ENCODE peak calls at places on chromosomes 11 and 22, in four cellular contexts. One of them, this sample, is unnamed.

GRCh38 chr11:12064954-12065280 is 45.5 kb upstream of the MICAL2 start:
- DNase-seq in upper lobe of right lung: no peak
- DNase-seq in esophagus squamous epithelium: no peak
- DNase-seq in Caco-2: no peak
- DNase-seq in this sample: no peak

GRCh38 chr11:117281159-117281558 is 10.0 kb upstream of the BACE1-AS start:
- DNase-seq in upper lobe of right lung: no peak
- DNase-seq in esophagus squamous epithelium: no peak
- DNase-seq in Caco-2: no peak
- DNase-seq in this sample: no peak

GRCh38 chr11:11558826-11559225 is 63.0 kb downstream of the GALNT18 start:
- DNase-seq in upper lobe of right lung: peak; percentile 77
- DNase-seq in esophagus squamous epithelium: no peak
- DNase-seq in Caco-2: no peak
- DNase-seq in this sample: no peak

GRCh38 chr11:44464741-44465140 is 100.7 kb upstream of the CD82 start:
- DNase-seq in upper lobe of right lung: no peak
- DNase-seq in esophagus squamous epithelium: no peak
- DNase-seq in Caco-2: no peak
- DNase-seq in this sample: no peak

GRCh38 chr11:25435197-25435596 is 896.7 kb upstream of the ANO3 start:
- DNase-seq in upper lobe of right lung: no peak
- DNase-seq in esophagus squamous epithelium: no peak
- DNase-seq in Caco-2: no peak
- DNase-seq in this sample: no peak

GRCh38 chr11:34809191-34810106 is 106.7 kb downstream of the APIP start:
- DNase-seq in upper lobe of right lung: no peak
- DNase-seq in esophagus squamous epithelium: no peak
- DNase-seq in Caco-2: no peak
- DNase-seq in this sample: no peak

GRCh38 chr11:75292943-75293342 is 52.4 kb downstream of the TPBGL start:
- DNase-seq in upper lobe of right lung: no peak
- DNase-seq in esophagus squamous epithelium: no peak
- DNase-seq in Caco-2: no peak
- DNase-seq in this sample: no peak

GRCh38 chr11:13349046-13349445 is 71.5 kb downstream of the BMAL1 start:
- DNase-seq in upper lobe of right lung: no peak
- DNase-seq in esophagus squamous epithelium: no peak
- DNase-seq in Caco-2: no peak
- DNase-seq in this sample: no peak

GRCh38 chr22:40560994-40561515 is 75.5 kb downstream of the MRTFA start:
- DNase-seq in upper lobe of right lung: no peak
- DNase-seq in esophagus squamous epithelium: no peak
- DNase-seq in Caco-2: no peak
- DNase-seq in this sample: no peak

GRCh38 chr11:85423331-85423730 is 203.8 kb downstream of the DLG2 start:
- DNase-seq in upper lobe of right lung: no peak
- DNase-seq in esophagus squamous epithelium: no peak
- DNase-seq in Caco-2: no peak
- DNase-seq in this sample: no peak

GRCh38 chr11:70883973-70884688 is 368.2 kb downstream of the SHANK2 start:
- DNase-seq in upper lobe of right lung: no peak
- DNase-seq in esophagus squamous epithelium: no peak
- DNase-seq in Caco-2: no peak
- DNase-seq in this sample: no peak

GRCh38 chr22:24091551-24092420 is 80.7 kb downstream of the CABIN1 start:
- DNase-seq in upper lobe of right lung: peak; percentile 42
- DNase-seq in esophagus squamous epithelium: no peak
- DNase-seq in Caco-2: no peak
- DNase-seq in this sample: no peak

GRCh38 chr11:29263971-29264682 is 752.7 kb downstream of the KCNA4 start:
- DNase-seq in upper lobe of right lung: no peak
- DNase-seq in esophagus squamous epithelium: no peak
- DNase-seq in Caco-2: no peak
- DNase-seq in this sample: no peak

DNA sequence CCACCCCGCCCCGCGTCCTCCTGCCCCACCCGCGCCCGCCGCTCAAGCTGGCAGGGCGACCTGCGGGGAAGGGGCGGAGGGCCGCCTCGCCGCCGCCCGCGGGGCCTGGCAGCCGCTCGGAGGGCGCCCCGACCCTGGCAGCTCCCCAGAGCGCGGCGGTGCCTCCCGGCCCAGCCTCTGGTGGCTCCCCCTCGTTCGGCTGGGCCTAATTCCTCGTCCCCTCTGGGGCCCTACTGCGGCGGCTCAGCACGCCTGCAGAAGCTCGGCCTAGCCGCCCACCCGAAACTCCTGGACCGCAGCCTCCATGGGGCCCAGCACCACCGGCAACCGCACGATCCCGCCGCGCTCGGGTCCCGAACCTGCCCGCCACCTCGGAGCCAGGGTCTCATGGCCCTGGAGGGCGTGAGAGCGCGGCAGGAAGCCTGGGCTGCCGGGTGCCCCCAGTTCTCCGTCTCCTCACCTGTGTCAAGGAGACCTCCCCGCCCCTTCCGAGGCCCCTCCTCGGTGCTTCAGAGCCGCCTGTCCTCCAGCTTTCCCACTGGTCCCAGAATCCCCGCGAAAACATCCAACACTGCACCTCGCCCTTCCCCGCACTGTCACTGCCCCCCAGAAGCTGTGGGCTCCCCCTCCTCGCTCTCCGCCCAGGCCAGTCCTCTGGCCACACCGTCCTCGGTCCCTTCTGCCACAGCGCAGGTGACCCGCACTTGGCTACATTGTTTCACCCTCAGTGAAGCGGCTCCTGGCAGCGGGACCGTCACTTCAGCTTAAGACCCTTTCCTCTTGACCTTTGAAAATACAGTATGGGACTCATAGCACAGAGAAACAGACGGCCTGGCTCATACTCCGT is 613 bp upstream of the GSC2 start:
- DNase-seq in upper lobe of right lung: peak; percentile 52
- DNase-seq in esophagus squamous epithelium: no peak
- DNase-seq in Caco-2: no peak
- DNase-seq in this sample: no peak
- H3K4me3 ChIP-seq in upper lobe of right lung: no peak overlapping the region
- H3K4me3 ChIP-seq in esophagus squamous epithelium: peak overlapping the region; percentile 41
- H3K4me3 ChIP-seq in Caco-2: no peak overlapping the region
- H3K4me3 ChIP-seq in this sample: no peak overlapping the region

DNA sequence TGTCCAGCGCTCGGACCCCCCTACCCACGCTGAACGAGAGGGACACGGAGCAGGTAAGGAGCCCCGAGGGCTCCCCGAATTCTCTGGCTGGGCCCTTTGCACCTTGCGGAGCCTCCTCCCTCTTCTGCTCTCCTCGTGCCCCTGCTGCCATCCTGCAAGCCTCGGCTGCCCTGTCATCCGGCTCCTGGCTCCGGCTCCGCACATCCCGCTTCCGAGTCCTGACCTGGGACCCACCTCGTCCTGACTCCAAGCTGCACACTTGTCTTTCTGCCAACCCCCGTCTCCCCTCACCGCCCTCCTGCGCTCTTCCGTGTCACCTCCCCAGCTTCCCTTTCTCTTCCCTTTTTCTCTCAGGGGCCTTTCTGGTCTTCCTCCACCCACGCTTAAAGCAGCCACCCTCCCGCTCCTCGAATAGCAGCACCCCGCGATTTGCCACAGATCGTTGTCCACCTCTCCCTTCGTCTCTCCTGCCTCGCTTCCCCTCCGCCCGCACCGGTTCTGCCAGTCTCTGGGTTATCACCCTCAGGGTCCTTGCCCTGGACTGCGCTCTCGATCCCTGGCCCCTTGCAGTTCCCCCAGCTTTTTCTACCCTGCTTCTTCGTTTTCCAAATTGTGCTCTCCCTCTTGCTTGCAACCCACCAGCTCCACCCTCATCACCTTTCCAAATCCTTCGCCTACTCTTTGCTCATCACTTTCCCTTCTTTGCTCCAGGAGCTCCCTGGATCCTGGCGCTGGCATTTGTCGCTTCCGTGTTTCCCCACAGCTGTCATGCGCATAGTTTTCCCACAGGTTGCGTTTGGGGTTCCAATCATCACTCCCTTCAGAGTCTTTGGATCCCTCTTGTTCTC is 822 bp downstream of the MARK2 start:
- DNase-seq in upper lobe of right lung: peak; percentile 77
- DNase-seq in esophagus squamous epithelium: no peak
- DNase-seq in Caco-2: peak; percentile 49
- DNase-seq in this sample: peak; percentile 66
- H3K4me1 ChIP-seq in upper lobe of right lung: peaks cover 54% of the 10 kb centered on the region
- H3K4me1 ChIP-seq in esophagus squamous epithelium: peaks cover 65% of the 10 kb centered on the region
- H3K4me1 ChIP-seq in Caco-2: peaks cover 44% of the 10 kb centered on the region
- H3K4me1 ChIP-seq in this sample: peaks cover 9% of the 10 kb centered on the region

GRCh38 chr22:45548991-45549736 is 46.5 kb downstream of the FBLN1 start:
- DNase-seq in upper lobe of right lung: no peak
- DNase-seq in esophagus squamous epithelium: no peak
- DNase-seq in Caco-2: no peak
- DNase-seq in this sample: peak; percentile 74
- TF ChIP-seq CTCF in upper lobe of right lung: peak; percentile 24
- TF ChIP-seq CTCF in esophagus squamous epithelium: peak; percentile 37
- TF ChIP-seq CTCF in Caco-2: no peak
- TF ChIP-seq CTCF in this sample: no peak

GRCh38 chr22:48781868-48782267 is 1045.8 kb downstream of the BRD1 start:
- DNase-seq in upper lobe of right lung: no peak
- DNase-seq in esophagus squamous epithelium: no peak
- DNase-seq in Caco-2: no peak
- DNase-seq in this sample: no peak

GRCh38 chr22:48782326-48782725 is 1045.3 kb downstream of the BRD1 start:
- DNase-seq in upper lobe of right lung: no peak
- DNase-seq in esophagus squamous epithelium: no peak
- DNase-seq in Caco-2: no peak
- DNase-seq in this sample: no peak

GRCh38 chr22:48784701-48785503 is 1042.8 kb downstream of the BRD1 start:
- DNase-seq in upper lobe of right lung: no peak
- DNase-seq in esophagus squamous epithelium: no peak
- DNase-seq in Caco-2: no peak
- DNase-seq in this sample: no peak

GRCh38 chr22:48782817-48783511 is 1044.7 kb downstream of the BRD1 start:
- DNase-seq in upper lobe of right lung: no peak
- DNase-seq in esophagus squamous epithelium: no peak
- DNase-seq in Caco-2: no peak
- DNase-seq in this sample: no peak

DNA sequence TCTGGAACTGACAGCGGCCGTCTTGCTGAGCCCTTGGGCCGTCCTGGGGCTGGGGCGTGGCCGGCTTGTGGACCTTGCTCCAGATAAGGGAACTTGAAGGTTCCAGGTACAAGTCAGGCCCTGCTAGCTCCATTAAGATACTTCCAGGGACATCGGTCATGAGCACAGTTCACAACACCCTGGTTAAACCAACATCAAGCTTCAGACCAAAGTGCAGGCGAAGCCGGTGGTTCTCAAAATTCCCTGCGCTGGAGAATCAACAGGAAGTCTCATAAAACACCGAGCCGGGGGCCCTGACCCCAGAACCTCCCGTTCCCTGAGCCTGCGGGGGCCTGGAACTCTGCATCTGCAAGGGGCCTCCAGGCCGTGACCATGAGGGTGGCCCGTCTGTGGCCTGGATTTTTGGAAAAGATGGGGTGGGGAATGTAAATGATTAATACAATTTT is 1043.8 kb downstream of the BRD1 start:
- DNase-seq in upper lobe of right lung: no peak
- DNase-seq in esophagus squamous epithelium: no peak
- DNase-seq in Caco-2: no peak
- DNase-seq in this sample: no peak
- H3K4me3 ChIP-seq in upper lobe of right lung: no peak overlapping the region
- H3K4me3 ChIP-seq in esophagus squamous epithelium: no peak overlapping the region
- H3K4me3 ChIP-seq in Caco-2: no peak overlapping the region
- H3K4me3 ChIP-seq in this sample: no peak overlapping the region

GRCh38 chr11:57458410-57459111 is 1.8 kb upstream of the RTN4RL2 start:
- DNase-seq in upper lobe of right lung: peak; percentile 82
- DNase-seq in esophagus squamous epithelium: no peak
- DNase-seq in Caco-2: peak; percentile 71
- DNase-seq in this sample: peak; percentile 43

GRCh38 chr11:57457643-57458023 is 2.7 kb upstream of the RTN4RL2 start:
- DNase-seq in upper lobe of right lung: no peak
- DNase-seq in esophagus squamous epithelium: no peak
- DNase-seq in Caco-2: no peak
- DNase-seq in this sample: no peak

GRCh38 chr11:57456960-57457642 is 3.2 kb upstream of the RTN4RL2 start:
- DNase-seq in upper lobe of right lung: peak; percentile 92
- DNase-seq in esophagus squamous epithelium: peak; percentile 24
- DNase-seq in Caco-2: peak; percentile 92
- DNase-seq in this sample: peak; percentile 94

GRCh38 chr11:57458060-57458409 is 2.3 kb upstream of the RTN4RL2 start:
- DNase-seq in upper lobe of right lung: no peak
- DNase-seq in esophagus squamous epithelium: no peak
- DNase-seq in Caco-2: peak; percentile 46
- DNase-seq in this sample: no peak

GRCh38 chr11:57453543-57454177 is 6.7 kb upstream of the RTN4RL2 start:
- DNase-seq in upper lobe of right lung: no peak
- DNase-seq in esophagus squamous epithelium: no peak
- DNase-seq in Caco-2: no peak
- DNase-seq in this sample: no peak
- H3K4me1 ChIP-seq in upper lobe of right lung: peaks cover 12% of the 10 kb centered on the region
- H3K4me1 ChIP-seq in esophagus squamous epithelium: peaks cover 19% of the 10 kb centered on the region
- H3K4me1 ChIP-seq in Caco-2: peaks cover 18% of the 10 kb centered on the region
- H3K4me1 ChIP-seq in this sample: peaks cover 4% of the 10 kb centered on the region

This sample was measured in Peyer's patch.